ENCODE peak calls at places on chromosomes 5 and 9, in four cellular contexts. Y, E, S and P are unnamed samples.

GRCh38 chr9:96258967-96259366 is 43.0 kb downstream of the HSD17B3 start:
- DNase-seq in Y (no peak), E (no peak), S (no peak), P (no peak)

GRCh38 chr9:127444921-127445850 is 6.0 kb downstream of the RPL12 start:
- DNase-seq in Y (no peak), E (no peak), S (no peak), P (no peak)

GRCh38 chr9:71814226-71814625 is 45.9 kb upstream of the CEMIP2 start:
- DNase-seq in Y (no peak), E (no peak), S (no peak), P (no peak)

GRCh38 chr9:14383296-14383695 is 69.4 kb upstream of the NFIB start:
- DNase-seq in Y (no peak), E (no peak), S (no peak), P (no peak)

GRCh38 chr5:160464466-160464797 is 42.8 kb downstream of the PTTG1 start:
- DNase-seq in Y (no peak), E (no peak), S (no peak), P (no peak)

GRCh38 chr9:98085955-98086354 is 29.4 kb downstream of the NANS start:
- DNase-seq in Y (no peak), E (no peak), S (no peak), P (no peak)

GRCh38 chr9:112833081-112833480 is 57.6 kb downstream of the SLC46A2 start:
- DNase-seq in Y (no peak), E (no peak), S (no peak), P (no peak)

GRCh38 chr5:168705321-168705720 is 126.2 kb upstream of the PANK3 start:
- DNase-seq in Y (no peak), E (no peak), S (no peak), P (no peak)

GRCh38 chr5:2695200-2695891 is 56.1 kb downstream of the IRX2 start:
- DNase-seq in Y (peak), E (no peak), S (no peak), P (no peak)

GRCh38 chr9:126683698-126684044 is 69.9 kb downstream of the LMX1B start:
- DNase-seq in Y (no peak), E (no peak), S (no peak), P (no peak)

GRCh38 chr9:93669116-93669957 is 93.0 kb downstream of the PHF2 start:
- DNase-seq in Y (no peak), E (no peak), S (no peak), P (no peak)

GRCh38 chr5:127015716-127016115 is 14.6 kb downstream of the MARCHF3 start:
- DNase-seq in Y (no peak), E (no peak), S (no peak), P (no peak)

GRCh38 chr5:6674421-6674820 is 38.8 kb upstream of the TENT4A start:
- DNase-seq in Y (no peak), E (no peak), S (no peak), P (no peak)

GRCh38 chr9:100573655-100574260 is 4.1 kb upstream of the CAVIN4 start:
- DNase-seq in Y (no peak), E (no peak), S (peak), P (no peak)

GRCh38 chr9:89174291-89174690 is 4.3 kb downstream of the SHC3 start:
- DNase-seq in Y (no peak), E (no peak), S (no peak), P (no peak)

GRCh38 chr5:93017854-93018253 is 563.2 kb downstream of the NR2F1-AS1 start:
- DNase-seq in Y (no peak), E (no peak), S (no peak), P (no peak)

GRCh38 chr9:114662081-114662989 is 4.7 kb upstream of the TEX53 start:
- DNase-seq in Y (peak), E (peak), S (peak), P (peak)

GRCh38 chr9:133379153-133380086 is 3.3 kb downstream of the STKLD1 start:
- DNase-seq in Y (no peak), E (no peak), S (no peak), P (no peak)

GRCh38 chr5:117454716-117455212 is 880.1 kb upstream of the SEMA6A start:
- DNase-seq in Y (peak), E (peak), S (peak), P (no peak)

DNA sequence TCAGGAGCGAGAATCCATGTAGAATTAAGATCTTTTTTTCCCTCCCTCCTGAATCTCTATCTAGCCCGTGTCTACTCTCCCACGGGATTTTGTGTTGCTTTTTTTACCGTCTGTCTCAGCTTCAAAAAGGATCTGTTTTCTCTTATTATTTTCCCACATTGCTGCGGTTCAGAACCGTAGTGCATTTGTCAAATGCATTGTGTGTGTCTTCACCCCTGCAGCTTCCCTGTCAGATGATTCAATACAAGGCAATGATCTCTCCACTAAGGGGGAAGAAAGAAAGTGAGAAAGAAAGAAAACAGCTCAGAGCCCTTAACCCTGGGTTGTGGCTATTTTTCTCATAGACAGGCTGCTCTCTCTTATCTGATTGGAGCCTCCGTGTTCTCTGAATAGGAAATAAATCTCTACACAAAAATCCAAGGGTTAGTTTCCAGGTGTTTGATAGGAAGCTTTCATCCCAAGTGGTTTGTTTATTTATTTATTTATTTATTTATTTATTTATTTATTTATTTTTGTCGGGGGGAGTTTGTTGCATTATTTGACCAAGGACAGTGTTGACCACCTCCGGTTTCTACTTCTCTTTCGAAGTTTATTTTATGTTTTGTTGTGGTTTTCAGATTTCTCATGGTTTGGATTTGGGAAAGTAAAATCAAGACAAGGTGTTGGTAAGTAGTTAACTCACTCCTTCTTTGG is 191.0 kb downstream of the NTRK2 start:
- DNase-seq in Y (no peak), E (no peak), S (no peak), P (no peak)
- TF ChIP-seq POLR2AphosphoS5 in Y (no peak), E (no peak), S (no peak), P (no peak)

GRCh38 chr9:135931349-135931820 is 24.0 kb upstream of the CAMSAP1 start:
- DNase-seq in Y (no peak), E (no peak), S (no peak), P (no peak)
- TF ChIP-seq TAF1 in Y (no peak), E (no peak), S (no peak), P (no peak)

GRCh38 chr9:91900057-91900816 is 49.8 kb downstream of the ROR2 start:
- DNase-seq in Y (no peak), E (no peak), S (peak), P (no peak)
- TF ChIP-seq POLR2AphosphoS5 in Y (no peak), E (no peak), S (no peak), P (no peak)

GRCh38 chr9:73038089-73038509 is 85.2 kb upstream of the ALDH1A1 start:
- DNase-seq in Y (peak), E (no peak), S (no peak), P (no peak)

GRCh38 chr9:73039916-73040263 is 87.0 kb upstream of the ALDH1A1 start:
- DNase-seq in Y (no peak), E (no peak), S (no peak), P (no peak)

GRCh38 chr9:73037613-73038012 is 84.8 kb upstream of the ALDH1A1 start:
- DNase-seq in Y (peak), E (no peak), S (no peak), P (no peak)

GRCh38 chr9:73039253-73039915 is 86.5 kb upstream of the ALDH1A1 start:
- DNase-seq in Y (no peak), E (no peak), S (no peak), P (no peak)

GRCh38 chr9:73038613-73039012 is 85.8 kb upstream of the ALDH1A1 start:
- DNase-seq in Y (no peak), E (no peak), S (no peak), P (no peak)
- TF ChIP-seq TAF1 in Y (no peak), E (no peak), S (no peak), P (no peak)

GRCh38 chr9:130825051-130825651 is 9.9 kb upstream of the ABL1 start:
- DNase-seq in Y (no peak), E (no peak), S (peak), P (no peak)
- TF ChIP-seq POLR2AphosphoS5 in Y (no peak), E (no peak), S (peak), P (no peak)

GRCh38 chr9:116060631-116061030 is 93.0 kb upstream of the PAPPA start:
- DNase-seq in Y (no peak), E (no peak), S (no peak), P (no peak)

GRCh38 chr9:116066221-116066620 is 87.4 kb upstream of the PAPPA start:
- DNase-seq in Y (no peak), E (no peak), S (no peak), P (no peak)

GRCh38 chr9:116062206-116062550 is 91.4 kb upstream of the PAPPA start:
- DNase-seq in Y (no peak), E (no peak), S (no peak), P (no peak)

GRCh38 chr9:116061546-116062205 is 91.9 kb upstream of the PAPPA start:
- DNase-seq in Y (no peak), E (no peak), S (no peak), P (no peak)

GRCh38 chr9:116064970-116065369 is 88.6 kb upstream of the PAPPA start:
- DNase-seq in Y (no peak), E (no peak), S (no peak), P (no peak)
- TF ChIP-seq TAF1 in Y (no peak), E (no peak), S (no peak), P (no peak)

GRCh38 chr9:698276-698675 is 143.2 kb upstream of the DMRT1 start:
- DNase-seq in Y (no peak), E (no peak), S (no peak), P (no peak)
- TF ChIP-seq POLR2AphosphoS5 in Y (no peak), E (no peak), S (no peak), P (no peak)

DNA sequence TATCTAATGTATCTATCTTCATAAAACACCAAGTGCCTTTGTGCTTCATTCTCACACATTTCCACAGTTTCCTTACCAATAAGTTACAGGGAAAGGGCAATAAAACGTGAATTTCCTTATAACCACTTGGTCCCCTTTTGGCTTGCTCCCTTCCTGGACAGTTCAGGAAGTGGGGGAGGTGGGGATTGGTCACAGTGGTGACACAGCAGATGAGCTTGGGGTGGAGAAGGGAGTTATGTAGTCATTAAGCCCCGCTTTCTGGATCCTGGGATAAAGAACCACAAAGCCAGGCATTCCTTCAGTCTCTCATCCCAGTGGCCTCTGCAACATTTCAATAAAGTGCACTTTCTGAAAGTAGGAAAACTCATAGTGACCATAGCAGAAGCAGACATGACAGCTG is 47.1 kb upstream of the FYB1 start:
- DNase-seq in Y (no peak), E (no peak), S (no peak), P (no peak)
- TF ChIP-seq TAF1 in Y (no peak), E (no peak), S (no peak), P (no peak)

GRCh38 chr5:147645172-147645571 is 135.3 kb upstream of the DPYSL3 start:
- DNase-seq in Y (peak), E (no peak), S (no peak), P (no peak)
- TF ChIP-seq POLR2AphosphoS5 in Y (no peak), E (no peak), S (no peak), P (no peak)

GRCh38 chr9:35682083-35682482 is 7.6 kb downstream of the TPM2 start:
- DNase-seq in Y (no peak), E (no peak), S (no peak), P (no peak)

GRCh38 chr9:35682520-35682919 is 7.2 kb downstream of the TPM2 start:
- DNase-seq in Y (no peak), E (no peak), S (no peak), P (no peak)

GRCh38 chr9:35684921-35685320 is 4.8 kb downstream of the TPM2 start:
- DNase-seq in Y (no peak), E (no peak), S (no peak), P (no peak)

GRCh38 chr9:35681341-35682002 is 7.7 kb downstream of the CA9 start:
- DNase-seq in Y (no peak), E (no peak), S (no peak), P (no peak)

DNA sequence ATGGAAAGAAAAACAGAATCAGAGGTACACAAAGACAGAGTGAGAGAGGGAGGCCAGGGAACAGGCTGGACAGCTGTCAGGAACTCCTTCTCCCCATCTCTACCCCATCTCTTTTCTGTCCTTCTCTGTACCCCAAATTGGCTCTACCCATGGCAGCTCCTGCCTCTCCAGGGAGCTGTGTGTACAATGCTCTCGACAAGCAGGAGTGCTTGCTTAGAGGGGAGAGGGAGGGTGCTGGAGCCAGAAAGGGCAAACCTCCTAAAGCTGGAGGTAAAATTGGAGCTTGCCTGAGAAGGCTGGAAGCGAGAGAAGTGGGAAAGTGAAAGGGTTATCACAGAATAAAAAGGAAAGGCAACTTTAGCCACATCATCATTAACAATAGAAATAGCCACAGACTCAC is 6.4 kb downstream of the TPM2 start:
- DNase-seq in Y (no peak), E (no peak), S (no peak), P (no peak)
- TF ChIP-seq TAF1 in Y (no peak), E (no peak), S (no peak), P (no peak)